ENCODE peak calls at places on chromosomes 11 and 22, in six cellular contexts. E, A, P, T, U and V are unnamed samples.
A peak's percentile ranks its signal among the peaks of the same experiment; 100 is the strongest.

GRCh38 chr11:34263462-34264186 is 94.2 kb downstream of the ABTB2 start:
- DNase-seq in E (peak; percentile 64), A (peak; percentile 82), P (no peak), T (no peak), U (peak; percentile 75), V (peak; percentile 83)

GRCh38 chr11:41225856-41226255 is 233.6 kb downstream of the LRRC4C start:
- DNase-seq in E (no peak), A (no peak), P (no peak), T (no peak), U (no peak), V (no peak)

GRCh38 chr11:117941163-117941707 is 12.0 kb upstream of the TMPRSS13 start:
- DNase-seq in E (no peak), A (peak; percentile 54), P (no peak), T (no peak), U (no peak), V (no peak)

GRCh38 chr11:109859325-109859724 is 233.9 kb upstream of the ZC3H12C start:
- DNase-seq in E (peak; percentile 79), A (no peak), P (no peak), T (no peak), U (peak; percentile 46), V (peak; percentile 89)

GRCh38 chr22:36461665-36462474 is 19.6 kb downstream of the TXN2 start:
- DNase-seq in E (peak; percentile 98), A (peak; percentile 96), P (peak; percentile 70), T (no peak), U (peak; percentile 92), V (peak; percentile 79)

GRCh38 chr11:3060436-3061025 is 3.3 kb upstream of the CARS1 start:
- DNase-seq in E (no peak), A (no peak), P (no peak), T (no peak), U (no peak), V (no peak)

GRCh38 chr11:63951779-63952536 is 13.2 kb downstream of the NAA40 start:
- DNase-seq in E (no peak), A (no peak), P (no peak), T (no peak), U (no peak), V (peak; percentile 23)

GRCh38 chr22:25970996-25971811 is 198.1 kb upstream of the SEZ6L start:
- DNase-seq in E (no peak), A (peak; percentile 59), P (no peak), T (no peak), U (no peak), V (no peak)

GRCh38 chr11:72762641-72763304 is 10.6 kb upstream of the ARAP1 start:
- DNase-seq in E (no peak), A (no peak), P (no peak), T (no peak), U (no peak), V (no peak)

GRCh38 chr22:38115423-38116205 is 5.1 kb upstream of the BAIAP2L2 start:
- DNase-seq in E (no peak), A (no peak), P (no peak), T (no peak), U (no peak), V (no peak)

GRCh38 chr22:45194686-45195085 is 31.0 kb downstream of the NUP50 start:
- DNase-seq in E (no peak), A (no peak), P (no peak), T (no peak), U (no peak), V (no peak)

GRCh38 chr11:122755409-122755808 is 82.9 kb upstream of the CRTAM start:
- DNase-seq in E (no peak), A (peak; percentile 25), P (no peak), T (no peak), U (peak; percentile 54), V (no peak)

GRCh38 chr11:57205046-57205671 is 23.4 kb downstream of the LRRC55 start:
- DNase-seq in E (peak; percentile 78), A (peak; percentile 89), P (no peak), T (no peak), U (peak; percentile 33), V (peak; percentile 94)

GRCh38 chr11:73072935-73073481 is 69.1 kb downstream of the FCHSD2 start:
- DNase-seq in E (peak; percentile 4), A (no peak), P (no peak), T (no peak), U (peak; percentile 51), V (peak; percentile 43)

GRCh38 chr11:118142081-118142480 is 10.5 kb downstream of the SCN4B start:
- DNase-seq in E (peak; percentile 25), A (no peak), P (no peak), T (no peak), U (no peak), V (peak; percentile 64)

GRCh38 chr11:128893578-128894295 is 2.6 kb downstream of the KCNJ5 start:
- DNase-seq in E (no peak), A (no peak), P (no peak), T (no peak), U (no peak), V (no peak)

GRCh38 chr22:33631777-33632176 is 288.5 kb downstream of the LARGE1 start:
- DNase-seq in E (no peak), A (no peak), P (no peak), T (no peak), U (no peak), V (no peak)

GRCh38 chr11:6297831-6298230 is 22.5 kb downstream of the CAVIN3 start:
- DNase-seq in E (peak; percentile 13), A (no peak), P (no peak), T (no peak), U (no peak), V (peak; percentile 29)

GRCh38 chr11:114062272-114062671 is 2.8 kb downstream of the ZBTB16 start:
- DNase-seq in E (no peak), A (no peak), P (no peak), T (no peak), U (no peak), V (no peak)

GRCh38 chr11:124900464-124900863 is 2.8 kb upstream of the ROBO4 start:
- DNase-seq in E (peak; percentile 96), A (peak; percentile 36), P (no peak), T (no peak), U (peak; percentile 85), V (peak; percentile 96)

GRCh38 chr11:62124186-62125113 is 639 bp downstream of the INCENP start:
- DNase-seq in E (peak; percentile 59), A (peak; percentile 49), P (peak; percentile 52), T (no peak), U (peak; percentile 17), V (peak; percentile 77)

GRCh38 chr11:44602810-44603410 is 37.4 kb downstream of the CD82 start:
- DNase-seq in E (no peak), A (no peak), P (no peak), T (no peak), U (no peak), V (no peak)

GRCh38 chr11:87315229-87315628 is 277.5 kb downstream of the TMEM135 start:
- DNase-seq in E (no peak), A (no peak), P (no peak), T (no peak), U (no peak), V (no peak)

GRCh38 chr11:118813551-118813950 is 22.6 kb upstream of the DDX6 start:
- DNase-seq in E (no peak), A (no peak), P (no peak), T (no peak), U (no peak), V (no peak)

GRCh38 chr11:79414644-79415317 is 26.0 kb downstream of the TENM4 start:
- DNase-seq in E (peak; percentile 84), A (no peak), P (no peak), T (peak; percentile 64), U (peak; percentile 69), V (peak; percentile 75)

GRCh38 chr22:42608481-42609361 is 6.0 kb downstream of the POLDIP3 start:
- DNase-seq in E (peak; percentile 56), A (peak; percentile 36), P (no peak), T (no peak), U (peak; percentile 64), V (peak; percentile 74)

GRCh38 chr11:106495046-106495445 is 417.6 kb downstream of the AASDHPPT start:
- DNase-seq in E (peak; percentile 27), A (no peak), P (no peak), T (no peak), U (peak; percentile 17), V (peak; percentile 34)

GRCh38 chr11:47437746-47438418 is 11.1 kb downstream of the RAPSN start:
- DNase-seq in E (no peak), A (no peak), P (no peak), T (peak; percentile 64), U (no peak), V (no peak)

GRCh38 chr22:28023036-28023435 is 104.0 kb upstream of the PITPNB start:
- DNase-seq in E (no peak), A (no peak), P (no peak), T (peak; percentile 3), U (no peak), V (no peak)

GRCh38 chr22:23419151-23419550 is 160.9 kb downstream of the IGLL1 start:
- DNase-seq in E (no peak), A (no peak), P (no peak), T (no peak), U (no peak), V (no peak)

GRCh38 chr22:24402460-24403192 is 24.8 kb upstream of the ADORA2A start:
- DNase-seq in E (peak; percentile 97), A (no peak), P (no peak), T (peak; percentile 58), U (peak; percentile 91), V (peak; percentile 92)